ENCODE peak calls at places on chromosomes 1 and 21, in nine cellular contexts. X is stimulated activated CD4-positive, alpha-beta T cell treated with anti-CD3 and anti-CD28 coated beads, Interleukin-1b, Interleukin-23, amount 100 ng/mL, for 4 hours; W is right lobe of liver; I is fibroblast of the conjunctiva; S is activated CD4-positive, alpha-beta T cell treated with anti-CD3 and anti-CD28 coated beads, Interleukin-2, amount 50 U/mL, for 1 hour; A is uterus; Q is BJ; H is NCI-H2171 treated with DMSO at 0.1 percent for 48 hours; K is cardiac fibroblast. E is an unnamed sample.

GRCh38 chr1:99662581-99663208 is 16.8 kb downstream of the PALMD start:
- DNase-seq in X (no peak), W (no peak), I (peak; percentile 88), S (no peak), A (peak; percentile 85), Q (peak; percentile 74), H (no peak), K (peak; percentile 99), E (peak; percentile 96)

GRCh38 chr1:198977909-198978308 is 339.1 kb downstream of the PTPRC start:
- DNase-seq in X (no peak), W (no peak), I (no peak), S (no peak), A (no peak), Q (no peak), H (no peak), K (no peak), E (no peak)

GRCh38 chr1:183279835-183280234 is 93.8 kb downstream of the LAMC2 start:
- DNase-seq in X (no peak), W (peak; percentile 65), I (peak; percentile 80), S (no peak), A (no peak), Q (no peak), H (no peak), K (peak; percentile 98), E (peak; percentile 85)

GRCh38 chr1:100461222-100461621 is 76.7 kb upstream of the GPR88 start:
- DNase-seq in X (no peak), W (no peak), I (peak; percentile 23), S (no peak), A (peak; percentile 28), Q (no peak), H (peak; percentile 29), K (no peak), E (no peak)

GRCh38 chr1:2991753-2992495 is 29.3 kb upstream of the ACTRT2 start:
- DNase-seq in X (no peak), W (no peak), I (no peak), S (no peak), A (no peak), Q (no peak), H (no peak), K (no peak), E (no peak)

GRCh38 chr1:39034114-39034654 is 8.0 kb downstream of the NDUFS5 start:
- DNase-seq in X (no peak), W (peak; percentile 15), I (no peak), S (no peak), A (no peak), Q (no peak), H (no peak), K (no peak), E (no peak)

GRCh38 chr1:225580180-225581099 is 72.5 kb downstream of the ENAH start:
- DNase-seq in X (no peak), W (no peak), I (no peak), S (no peak), A (no peak), Q (no peak), H (peak; percentile 81), K (no peak), E (no peak)

GRCh38 chr1:235127203-235127602 is 1.4 kb downstream of the TOMM20 start:
- DNase-seq in X (no peak), W (no peak), I (no peak), S (no peak), A (no peak), Q (no peak), H (no peak), K (no peak), E (no peak)

GRCh38 chr1:204104331-204105222 is 31.7 kb downstream of the SOX13 start:
- DNase-seq in X (no peak), W (no peak), I (no peak), S (no peak), A (no peak), Q (no peak), H (no peak), K (no peak), E (no peak)

GRCh38 chr1:90795396-90795795 is 78.3 kb upstream of the BARHL2 start:
- DNase-seq in X (no peak), W (no peak), I (no peak), S (no peak), A (no peak), Q (no peak), H (no peak), K (no peak), E (no peak)

GRCh38 chr21:36689324-36689723 is 9.6 kb upstream of the SIM2 start:
- DNase-seq in X (no peak), W (no peak), I (no peak), S (no peak), A (no peak), Q (no peak), H (no peak), K (no peak), E (no peak)

GRCh38 chr1:2156866-2157265 is 37.7 kb downstream of the FAAP20 start:
- DNase-seq in X (no peak), W (no peak), I (no peak), S (no peak), A (no peak), Q (no peak), H (no peak), K (no peak), E (no peak)

GRCh38 chr1:29629814-29630516 is 393.6 kb downstream of the PTPRU start:
- DNase-seq in X (no peak), W (no peak), I (no peak), S (no peak), A (no peak), Q (no peak), H (no peak), K (no peak), E (no peak)

GRCh38 chr1:50702395-50702794 is 257.7 kb downstream of the FAF1 start:
- DNase-seq in X (no peak), W (no peak), I (no peak), S (no peak), A (no peak), Q (no peak), H (peak; percentile 45), K (no peak), E (no peak)

GRCh38 chr1:237032029-237032428 is 10.0 kb upstream of the RYR2 start:
- DNase-seq in X (no peak), W (no peak), I (no peak), S (no peak), A (no peak), Q (no peak), H (no peak), K (no peak), E (no peak)

GRCh38 chr1:50308883-50309282 is 114.4 kb downstream of the DMRTA2 start:
- DNase-seq in X (no peak), W (no peak), I (no peak), S (no peak), A (no peak), Q (no peak), H (no peak), K (peak; percentile 18), E (no peak)

GRCh38 chr1:184082541-184082940 is 31.0 kb downstream of the TSEN15 start:
- DNase-seq in X (no peak), W (no peak), I (no peak), S (no peak), A (no peak), Q (no peak), H (no peak), K (no peak), E (no peak)

GRCh38 chr1:77536813-77537212 is 145.6 kb downstream of the ZZZ3 start:
- DNase-seq in X (no peak), W (no peak), I (peak; percentile 84), S (no peak), A (no peak), Q (peak; percentile 86), H (no peak), K (peak; percentile 96), E (peak; percentile 95)

GRCh38 chr1:159974350-159974965 is 20.4 kb upstream of the SLAMF9 start:
- DNase-seq in X (no peak), W (no peak), I (no peak), S (no peak), A (no peak), Q (no peak), H (no peak), K (no peak), E (no peak)